ENCODE peak calls at places on chromosome 10, in seven cellular contexts. Z is left lung; C is CD8-positive, alpha-beta T cell; O is sigmoid colon; F is hepatocyte; V is heart left ventricle; I is ovary. Q is an unnamed sample.

GRCh38 chr10:109701583-109702215 is 221.6 kb downstream of the XPNPEP1 start:
- DNase-seq in F (peak; percentile 16), V (no peak), I (no peak), C (no peak), O (no peak), Z (no peak), Q (no peak)

GRCh38 chr10:13658864-13659685 is 72.3 kb downstream of the PRPF18 start:
- DNase-seq in F (no peak), O (peak; percentile 76), C (no peak), I (peak; percentile 45), Z (peak; percentile 87), V (peak; percentile 80), Q (peak; percentile 64)

GRCh38 chr10:61836888-61837747 is 64.4 kb upstream of the ARID5B start:
- DNase-seq in I (no peak), F (peak; percentile 51), C (no peak), O (no peak), Z (no peak), V (no peak), Q (no peak)

GRCh38 chr10:7133270-7133669 is 277.6 kb downstream of the SFMBT2 start:
- DNase-seq in C (no peak), I (no peak), F (no peak), V (no peak), Z (no peak), O (no peak), Q (no peak)

GRCh38 chr10:97961979-97962378 is 68.4 kb downstream of the CRTAC1 start:
- DNase-seq in C (no peak), F (no peak), I (no peak), O (no peak), V (no peak), Z (no peak), Q (no peak)

GRCh38 chr10:89337493-89337892 is 9.7 kb downstream of the IFIT3 start:
- DNase-seq in Z (no peak), I (no peak), V (no peak), C (peak; percentile 19), F (no peak), O (no peak), Q (no peak)

GRCh38 chr10:51090190-51090589 is 15.9 kb downstream of the PRKG1 start:
- DNase-seq in F (no peak), C (no peak), V (no peak), Z (no peak), O (no peak), I (no peak), Q (no peak)

GRCh38 chr10:71742301-71743098 is 22.9 kb upstream of the C10orf105 start:
- DNase-seq in F (no peak), V (peak; percentile 46), O (no peak), C (peak; percentile 37), Z (no peak), I (no peak), Q (no peak)

GRCh38 chr10:32995751-32996150 is 37.7 kb upstream of the ITGB1 start:
- DNase-seq in V (no peak), C (no peak), I (no peak), O (no peak), Z (no peak), F (no peak), Q (no peak)

GRCh38 chr10:68871731-68872342 is 29.3 kb upstream of the DDX50 start:
- DNase-seq in C (no peak), I (no peak), O (no peak), F (peak; percentile 75), Z (no peak), V (no peak), Q (no peak)

GRCh38 chr10:101258179-101258885 is 29.1 kb upstream of the LBX1 start:
- DNase-seq in I (no peak), F (no peak), V (no peak), Z (no peak), O (no peak), C (no peak), Q (no peak)

GRCh38 chr10:124949543-124949942 is 7.6 kb downstream of the ZRANB1 start:
- DNase-seq in Z (no peak), V (no peak), O (no peak), I (no peak), C (no peak), F (no peak), Q (no peak)

GRCh38 chr10:121284952-121285351 is 313.3 kb downstream of the FGFR2 start:
- DNase-seq in C (no peak), I (no peak), F (no peak), O (no peak), V (no peak), Z (no peak), Q (no peak)

GRCh38 chr10:46526682-46527038 is 29.8 kb downstream of the GPRIN2 start:
- DNase-seq in F (no peak), C (no peak), O (peak; percentile 65), V (peak; percentile 53), Z (peak; percentile 80), I (peak; percentile 39), Q (no peak)

GRCh38 chr10:86671419-86671818 is 3.1 kb downstream of the LDB3 start:
- DNase-seq in F (no peak), I (no peak), V (peak; percentile 65), C (no peak), Z (no peak), O (no peak), Q (no peak)

GRCh38 chr10:102117391-102118159 is 2.6 kb downstream of the LDB1 start:
- DNase-seq in C (peak; percentile 60), I (peak; percentile 96), V (peak; percentile 90), Z (peak; percentile 89), F (peak; percentile 93), O (peak; percentile 95), Q (peak; percentile 75)

GRCh38 chr10:34522542-34522941 is 292.6 kb downstream of the PARD3 start:
- DNase-seq in I (no peak), Z (no peak), F (peak; percentile 36), V (no peak), C (no peak), O (no peak), Q (no peak)

GRCh38 chr10:101587725-101588614 is at the start of the genes DPCD and POLL:
- DNase-seq in O (peak; percentile 99), I (peak; percentile 98), C (peak; percentile 91), Z (peak; percentile 97), F (peak; percentile 98), V (peak; percentile 98), Q (peak; percentile 98)

GRCh38 chr10:93403741-93404354 is 78.3 kb downstream of the MYOF start:
- DNase-seq in Z (no peak), O (no peak), I (no peak), C (no peak), F (no peak), V (no peak), Q (peak; percentile 26)

GRCh38 chr10:91032614-91033248 is 111.8 kb upstream of the ANKRD1 start:
- DNase-seq in O (peak; percentile 76), C (no peak), V (no peak), F (no peak), I (no peak), Z (no peak), Q (peak; percentile 70)

GRCh38 chr10:74977913-74978847 is 133.3 kb upstream of the SAMD8 start:
- DNase-seq in C (peak; percentile 9), F (no peak), V (no peak), Z (no peak), I (no peak), O (no peak), Q (no peak)

GRCh38 chr10:32005050-32005449 is 51.2 kb downstream of the KIF5B start:
- DNase-seq in F (peak; percentile 49), V (no peak), Z (no peak), I (no peak), O (no peak), C (peak; percentile 39), Q (no peak)

GRCh38 chr10:3786295-3786981 is 1.4 kb upstream of the KLF6 start:
- DNase-seq in C (no peak), I (peak; percentile 75), V (peak; percentile 69), Z (no peak), F (peak; percentile 70), O (peak; percentile 74), Q (no peak)

GRCh38 chr10:12489806-12490205 is 140.5 kb downstream of the CAMK1D start:
- DNase-seq in Z (no peak), V (no peak), F (no peak), I (no peak), C (no peak), O (no peak), Q (no peak)

DNA sequence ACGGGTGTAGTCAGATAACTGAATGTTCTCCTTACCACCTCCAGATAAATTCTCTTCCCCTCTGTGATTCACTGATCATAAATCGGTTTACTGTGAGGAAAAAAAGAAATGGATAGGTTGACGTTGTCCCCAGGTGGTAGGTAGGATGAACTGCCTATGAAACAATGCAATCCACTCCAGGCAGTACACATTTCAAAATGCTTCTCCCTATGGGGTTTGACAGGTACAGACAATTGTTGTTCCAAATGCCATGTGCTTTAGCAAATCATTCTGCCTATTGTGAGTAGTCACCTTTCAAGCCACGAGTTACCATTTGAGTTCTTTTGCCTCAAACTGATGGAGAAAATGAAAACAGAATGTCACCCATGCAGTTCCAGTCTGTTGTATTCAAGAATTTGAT is 21.8 kb downstream of the VIM start:
- DNase-seq in Z (no peak), C (no peak), F (no peak), O (no peak), V (no peak), I (no peak), Q (no peak)
- TF ChIP-seq CTCF in Z (peak; percentile 21), C (peak; percentile 36), F (peak; percentile 29), O (no peak), V (no peak), I (no peak), Q (no peak)

GRCh38 chr10:104330168-104331117 is 7.8 kb downstream of the ITPRIP start:
- DNase-seq in I (peak; percentile 78), C (no peak), V (no peak), O (peak; percentile 94), Z (no peak), F (peak; percentile 80), Q (peak; percentile 92)
- H3K4me1 ChIP-seq in I (peaks cover 53% of the 10 kb centered on the region), C (peaks cover 95% of the 10 kb centered on the region), V (peaks cover 100% of the 10 kb centered on the region), O (no peaks in the 10 kb centered on the region), Z (peaks cover 100% of the 10 kb centered on the region), F (peaks cover 54% of the 10 kb centered on the region), Q (peaks cover 100% of the 10 kb centered on the region)

DNA sequence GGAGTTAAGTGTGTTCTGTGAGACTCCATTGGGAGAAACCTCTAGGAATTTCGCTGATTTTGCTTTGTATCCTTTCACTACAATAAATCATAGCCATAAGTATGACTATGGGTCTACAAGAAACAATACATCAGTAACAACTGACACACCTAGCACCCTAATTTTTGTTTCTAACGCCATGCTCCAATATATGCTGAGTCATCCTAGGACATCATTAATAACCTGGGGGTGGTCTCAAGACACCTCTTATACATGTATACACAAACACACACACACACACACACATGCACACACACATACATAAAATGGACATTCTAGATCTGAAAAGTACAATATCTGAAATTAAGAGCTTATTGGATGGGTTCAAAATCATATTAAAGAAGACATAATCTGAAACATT is 18.2 kb downstream of the ZNF248 start:
- DNase-seq in C (no peak), F (no peak), O (no peak), Z (no peak), V (no peak), I (no peak), Q (no peak)
- H3K9me3 ChIP-seq in C (no peaks in the 10 kb centered on the region), F (no peaks in the 10 kb centered on the region), O (no peaks in the 10 kb centered on the region), Z (peaks cover 32% of the 10 kb centered on the region), V (no peaks in the 10 kb centered on the region), I (no peaks in the 10 kb centered on the region), Q (no peaks in the 10 kb centered on the region)

GRCh38 chr10:22016046-22016705 is 12.6 kb upstream of the DNAJC1 start:
- DNase-seq in I (no peak), Z (no peak), F (no peak), C (no peak), O (no peak), V (no peak), Q (no peak)

GRCh38 chr10:22006379-22006884 is 2.9 kb upstream of the DNAJC1 start:
- DNase-seq in F (no peak), C (no peak), I (no peak), Z (no peak), O (no peak), V (no peak), Q (no peak)

GRCh38 chr10:22005763-22006162 is 2.2 kb upstream of the DNAJC1 start:
- DNase-seq in O (no peak), V (no peak), Z (no peak), F (no peak), I (no peak), C (no peak), Q (no peak)

GRCh38 chr10:22010973-22011408 is 7.5 kb upstream of the DNAJC1 start:
- DNase-seq in Z (no peak), O (no peak), I (no peak), C (no peak), V (no peak), F (peak; percentile 18), Q (no peak)
- TF ChIP-seq CTCF in Z (no peak), O (peak; percentile 6), I (no peak), C (peak; percentile 63), V (peak; percentile 75), F (peak; percentile 65), Q (peak; percentile 76)